ENCODE peak calls at places on chromosomes 7 and 10, in seven cellular contexts. A is cerebellar cortex; R is stimulated activated CD8-positive, alpha-beta memory T cell treated with anti-CD3 and anti-CD28 coated beads, Interleukin-12 subunit alpha, Interleukin-12 subunit beta, amount 100 ng/mL, for 4 hours; T is GM23248; O is GDM1; B is IMR-90; D is T-helper 9 cell. F is an unnamed sample.
A peak's percentile ranks its signal among the peaks of the same experiment; 100 is the strongest.

GRCh38 chr7:8149222-8149621 is 112.7 kb downstream of the ICA1 start:
- DNase-seq in A (no peak), R (no peak), T (no peak), O (no peak), B (no peak), D (no peak), F (no peak)

GRCh38 chr10:11153766-11154165 is 136.1 kb downstream of the CELF2 start:
- DNase-seq in A (no peak), R (no peak), T (no peak), O (no peak), B (no peak), D (no peak), F (no peak)

GRCh38 chr10:35992107-35992506 is 350.0 kb upstream of the FZD8 start:
- DNase-seq in A (no peak), R (no peak), T (no peak), O (no peak), B (no peak), D (no peak), F (no peak)

GRCh38 chr7:45920543-45921380 is at the start of gene IGFBP3:
- DNase-seq in A (no peak), R (no peak), T (peak; percentile 93), O (no peak), B (peak; percentile 69), D (no peak), F (no peak)

GRCh38 chr7:28128608-28129007 is 52.0 kb downstream of the JAZF1 start:
- DNase-seq in A (no peak), R (no peak), T (peak; percentile 39), O (no peak), B (no peak), D (no peak), F (no peak)

GRCh38 chr7:130875265-130875741 is 141.3 kb upstream of the KLF14 start:
- DNase-seq in A (peak; percentile 73), R (no peak), T (peak; percentile 58), O (no peak), B (peak; percentile 44), D (peak; percentile 39), F (no peak)

GRCh38 chr10:59611048-59611447 is 98.6 kb downstream of the SLC16A9 start:
- DNase-seq in A (peak; percentile 27), R (no peak), T (no peak), O (no peak), B (no peak), D (no peak), F (no peak)

GRCh38 chr10:70162892-70163201 is 7.5 kb downstream of the SAR1A start:
- DNase-seq in A (no peak), R (no peak), T (no peak), O (no peak), B (no peak), D (no peak), F (no peak)

GRCh38 chr10:34813626-34814227 is 1.4 kb downstream of the PARD3 start:
- DNase-seq in A (no peak), R (no peak), T (peak; percentile 74), O (no peak), B (peak; percentile 62), D (no peak), F (no peak)

GRCh38 chr10:116960066-116960465 is 44.9 kb downstream of the SHTN1 start:
- DNase-seq in A (no peak), R (no peak), T (peak; percentile 89), O (no peak), B (peak; percentile 49), D (no peak), F (no peak)

GRCh38 chr10:114431414-114431767 is 27.1 kb upstream of the AFAP1L2 start:
- DNase-seq in A (no peak), R (no peak), T (no peak), O (no peak), B (no peak), D (no peak), F (no peak)

GRCh38 chr10:79123547-79123963 is 54.8 kb downstream of the ZMIZ1 start:
- DNase-seq in A (no peak), R (no peak), T (no peak), O (no peak), B (no peak), D (no peak), F (no peak)

GRCh38 chr10:103395754-103396066 is 565 bp downstream of the ATP5MK start:
- DNase-seq in A (no peak), R (no peak), T (peak; percentile 67), O (no peak), B (peak; percentile 7), D (no peak), F (no peak)

GRCh38 chr7:29809533-29810155 is 3.3 kb downstream of the WIPF3 start:
- DNase-seq in A (no peak), R (no peak), T (no peak), O (no peak), B (no peak), D (no peak), F (no peak)

GRCh38 chr7:14020339-14020900 is 31.0 kb upstream of the ETV1 start:
- DNase-seq in A (no peak), R (no peak), T (peak; percentile 9), O (no peak), B (peak; percentile 55), D (no peak), F (no peak)

GRCh38 chr10:71266147-71266917 is 52.7 kb upstream of the SLC29A3 start:
- DNase-seq in A (no peak), R (no peak), T (peak; percentile 70), O (no peak), B (peak; percentile 90), D (no peak), F (no peak)

GRCh38 chr7:17991866-17992648 is 35.6 kb downstream of the PRPS1L1 start:
- DNase-seq in A (peak; percentile 20), R (no peak), T (peak; percentile 9), O (no peak), B (no peak), D (no peak), F (no peak)

GRCh38 chr7:148304456-148304855 is 286.1 kb upstream of the C7orf33 start:
- DNase-seq in A (no peak), R (no peak), T (no peak), O (no peak), B (no peak), D (no peak), F (no peak)

GRCh38 chr7:43078794-43079193 is 33.7 kb upstream of the HECW1 start:
- DNase-seq in A (no peak), R (no peak), T (no peak), O (no peak), B (no peak), D (no peak), F (no peak)

GRCh38 chr7:5773661-5774086 is 7.8 kb downstream of the RNF216 start:
- DNase-seq in A (no peak), R (no peak), T (peak; percentile 93), O (peak; percentile 43), B (peak; percentile 89), D (no peak), F (peak; percentile 98)

GRCh38 chr7:55156919-55157318 is 138.1 kb downstream of the EGFR start:
- DNase-seq in A (no peak), R (no peak), T (no peak), O (no peak), B (no peak), D (no peak), F (no peak)

GRCh38 chr7:132084776-132085388 is 491.4 kb downstream of the PLXNA4 start:
- DNase-seq in A (no peak), R (no peak), T (no peak), O (no peak), B (peak; percentile 11), D (no peak), F (no peak)

GRCh38 chr7:12490105-12490688 is 80.3 kb upstream of the SCIN start:
- DNase-seq in A (peak; percentile 16), R (no peak), T (peak; percentile 69), O (no peak), B (peak; percentile 36), D (no peak), F (no peak)

GRCh38 chr10:100776671-100777070 is 31.3 kb downstream of the PAX2 start:
- DNase-seq in A (no peak), R (no peak), T (no peak), O (no peak), B (no peak), D (no peak), F (no peak)

GRCh38 chr10:118793545-118793944 is 38.8 kb upstream of the CACUL1 start:
- DNase-seq in A (no peak), R (no peak), T (no peak), O (no peak), B (no peak), D (no peak), F (no peak)